ENCODE peak calls at places on chromosomes 16 and 17, in nine cellular contexts. B is astrocyte, J is neural progenitor cell, Y is aorta, C is upper lobe of right lung, H is tibial nerve, N is uterus, V is stomach, U is HepG2. M is an unnamed sample. For H3K4me1, the result is how much of the 10 kb centered on the place peaks cover.

GRCh38 chr16:24471616-24472015 is 67.8 kb upstream of the RBBP6 start:
- DNase-seq in C (no peak), H (no peak), Y (no peak), V (no peak), B (no peak), U (no peak), N (no peak), J (peak), M (peak)

GRCh38 chr16:54688339-54688738 is 242.3 kb upstream of the IRX5 start:
- DNase-seq in H (no peak), U (no peak), J (no peak), C (no peak), N (no peak), Y (no peak), B (no peak), V (no peak), M (no peak)

GRCh38 chr17:73343739-73344454 is 32.1 kb upstream of the CDC42EP4 start:
- DNase-seq in B (no peak), J (no peak), N (no peak), H (no peak), V (no peak), C (no peak), Y (no peak), U (no peak), M (no peak)

GRCh38 chr17:47703191-47703591 is 9.2 kb downstream of the TBKBP1 start:
- DNase-seq in B (no peak), Y (peak), N (no peak), H (no peak), V (no peak), U (no peak), C (peak), J (no peak), M (no peak)

GRCh38 chr17:59145571-59146096 is 9.4 kb downstream of the SKA2 start:
- DNase-seq in U (peak), H (no peak), Y (no peak), C (no peak), J (no peak), N (no peak), B (no peak), V (no peak), M (no peak)

GRCh38 chr17:60524463-60525346 is 1.3 kb downstream of the APPBP2 start:
- DNase-seq in N (no peak), B (peak), V (no peak), U (no peak), C (no peak), H (no peak), J (no peak), Y (no peak), M (peak)

GRCh38 chr17:8175795-8176196 is 384 bp downstream of the TMEM107 start:
- DNase-seq in V (no peak), C (no peak), N (no peak), U (no peak), Y (peak), J (no peak), H (no peak), B (no peak), M (no peak)

GRCh38 chr16:58732545-58733247 is 1.4 kb downstream of the GOT2 start:
- DNase-seq in U (no peak), N (no peak), Y (no peak), C (no peak), B (peak), V (no peak), J (no peak), H (no peak), M (no peak)

GRCh38 chr17:80760501-80760900 is 215.9 kb downstream of the RPTOR start:
- DNase-seq in B (no peak), J (no peak), U (no peak), C (no peak), H (no peak), Y (no peak), V (peak), N (no peak), M (no peak)

GRCh38 chr17:68035131-68035522 is 408 bp upstream of the KPNA2 start:
- DNase-seq in V (peak), H (peak), J (peak), B (no peak), U (no peak), Y (peak), C (peak), N (peak), M (peak)

GRCh38 chr17:79801156-79802038 is 4.5 kb upstream of the CBX8 start:
- DNase-seq in J (peak), N (no peak), B (no peak), U (no peak), V (peak), C (peak), H (no peak), Y (no peak), M (no peak)

GRCh38 chr16:68760671-68761275 is 23.7 kb downstream of the CDH1 start:
- DNase-seq in Y (no peak), V (no peak), H (no peak), J (no peak), B (peak), U (peak), N (no peak), C (no peak), M (no peak)

GRCh38 chr16:89253548-89254287 is 36.2 kb downstream of the ZNF778 start:
- DNase-seq in N (no peak), B (no peak), U (no peak), C (no peak), H (no peak), J (no peak), V (no peak), Y (peak), M (no peak)

GRCh38 chr16:53495325-53495724 is 7.7 kb downstream of the AKTIP start:
- DNase-seq in C (no peak), H (no peak), V (no peak), J (no peak), Y (no peak), B (no peak), N (no peak), U (no peak), M (no peak)

GRCh38 chr16:54066451-54067056 is 220.0 kb downstream of the IRX3 start:
- DNase-seq in Y (no peak), H (no peak), J (no peak), C (no peak), B (no peak), U (peak), V (no peak), N (no peak), M (no peak)

GRCh38 chr16:68287276-68288251 is 23.2 kb downstream of the SLC7A6OS start:
- DNase-seq in Y (peak), U (no peak), B (peak), J (no peak), C (no peak), H (peak), V (no peak), N (peak), M (no peak)

GRCh38 chr16:23182675-23183485 is at the start of gene SCNN1G:
- DNase-seq in C (peak), V (peak), J (peak), H (no peak), N (peak), Y (no peak), U (no peak), B (no peak), M (peak)

GRCh38 chr16:20301840-20302239 is 25.5 kb downstream of the GP2 start:
- DNase-seq in H (no peak), V (no peak), Y (no peak), C (no peak), J (no peak), U (no peak), B (no peak), N (no peak), M (no peak)

GRCh38 chr17:67639555-67639954 is 78.2 kb upstream of the NOL11 start:
- DNase-seq in B (no peak), V (no peak), Y (no peak), J (no peak), C (no peak), U (peak), N (no peak), H (no peak), M (no peak)

GRCh38 chr16:67185003-67185865 is 1.5 kb upstream of the MATCAP1 start:
- DNase-seq in B (peak), H (peak), V (peak), Y (peak), U (peak), C (peak), N (peak), J (peak), M (peak)

GRCh38 chr16:81586976-81587625 is 142.5 kb downstream of the CMIP start:
- DNase-seq in V (no peak), C (no peak), Y (no peak), N (no peak), H (no peak), J (no peak), B (no peak), U (no peak), M (no peak)

GRCh38 chr16:23362460-23363317 is 60.6 kb downstream of the SCNN1B start:
- DNase-seq in B (no peak), H (peak), V (peak), U (no peak), C (peak), N (peak), Y (no peak), J (no peak), M (no peak)

GRCh38 chr16:19109288-19109664 is 4.5 kb upstream of the ITPRIPL2 start:
- DNase-seq in U (no peak), V (no peak), N (no peak), B (no peak), J (no peak), H (no peak), Y (no peak), C (no peak), M (no peak)

GRCh38 chr16:22663389-22664064 is 150.4 kb upstream of the HS3ST2 start:
- DNase-seq in N (no peak), U (no peak), H (no peak), J (no peak), V (no peak), Y (no peak), B (no peak), C (no peak), M (no peak)

GRCh38 chr16:67241008-67241900 is 6.0 kb downstream of the FHOD1 start:
- DNase-seq in J (no peak), V (peak), Y (peak), C (peak), N (no peak), U (peak), H (no peak), B (peak), M (peak)

GRCh38 chr17:36849871-36850348 is 87.4 kb upstream of the LHX1 start:
- DNase-seq in H (no peak), C (no peak), J (peak), V (no peak), U (no peak), Y (no peak), B (peak), N (no peak), M (peak)

GRCh38 chr17:2101448-2102257 is 46.8 kb downstream of the HIC1 start:
- DNase-seq in C (peak), J (no peak), V (peak), U (no peak), B (peak), Y (peak), H (no peak), N (peak), M (no peak)

GRCh38 chr17:57672205-57672632 is 72.9 kb downstream of the CCDC182 start:
- DNase-seq in N (no peak), J (no peak), V (no peak), B (peak), Y (no peak), H (no peak), C (no peak), U (no peak), M (no peak)

GRCh38 chr16:23469814-23470213 is 16.8 kb upstream of the COG7 start:
- DNase-seq in J (no peak), V (no peak), Y (no peak), B (peak), C (no peak), N (no peak), H (no peak), U (no peak), M (no peak)

GRCh38 chr17:80119271-80119791 is 17.9 kb downstream of the GAA start:
- DNase-seq in N (no peak), B (no peak), V (no peak), J (no peak), Y (no peak), C (no peak), U (no peak), H (no peak), M (no peak)

GRCh38 chr16:49598386-49599170 is 225.0 kb downstream of the C16orf78 start:
- DNase-seq in U (no peak), Y (no peak), C (peak), H (no peak), B (no peak), J (no peak), N (peak), V (peak), M (no peak)

GRCh38 chr17:28313841-28314240 is 5.2 kb upstream of the TMEM97 start:
- DNase-seq in U (no peak), V (no peak), C (no peak), H (no peak), B (no peak), N (no peak), J (no peak), Y (no peak), M (no peak)

GRCh38 chr17:32152130-32152529 is 9.8 kb downstream of the RHOT1 start:
- DNase-seq in B (no peak), V (peak), J (no peak), H (no peak), U (peak), C (no peak), N (no peak), Y (no peak), M (no peak)

GRCh38 chr17:50352072-50352692 is 6.3 kb downstream of the XYLT2 start:
- DNase-seq in J (no peak), U (no peak), B (no peak), H (no peak), Y (no peak), N (no peak), V (peak), C (peak), M (no peak)

GRCh38 chr17:57948555-57949420 is 6.4 kb downstream of the CUEDC1 start:
- DNase-seq in B (peak), V (no peak), Y (no peak), H (no peak), J (no peak), N (no peak), U (no peak), C (no peak), M (peak)

GRCh38 chr17:8287651-8288335 is 677 bp upstream of the RANGRF start:
- DNase-seq in U (no peak), J (no peak), H (no peak), C (no peak), Y (no peak), V (peak), N (no peak), B (no peak), M (no peak)

GRCh38 chr16:2471653-2472487 is 773 bp downstream of the NTN3 start:
- DNase-seq in Y (no peak), B (no peak), J (peak), N (no peak), U (no peak), V (no peak), H (no peak), C (no peak), M (no peak)

GRCh38 chr16:2857451-2858244 is at the start of gene PRSS22:
- DNase-seq in Y (no peak), H (no peak), U (no peak), V (peak), C (peak), J (peak), N (no peak), B (no peak), M (peak)

GRCh38 chr17:77438241-77439204 is 297.8 kb downstream of the SEC14L1 start:
- DNase-seq in U (no peak), V (no peak), J (no peak), C (no peak), N (no peak), B (no peak), H (no peak), Y (no peak), M (no peak)

GRCh38 chr17:77439382-77440013 is 298.7 kb downstream of the SEC14L1 start:
- DNase-seq in J (no peak), V (no peak), U (no peak), Y (no peak), N (no peak), H (no peak), C (no peak), B (no peak), M (peak)

GRCh38 chr17:77441130-77441920 is 300.6 kb downstream of the SEC14L1 start:
- DNase-seq in Y (no peak), U (no peak), J (no peak), C (no peak), H (no peak), N (no peak), B (no peak), V (no peak), M (no peak)

GRCh38 chr17:77442976-77443742 is 302.4 kb downstream of the SEC14L1 start:
- DNase-seq in C (no peak), N (no peak), U (no peak), V (no peak), Y (no peak), B (no peak), H (no peak), J (no peak), M (no peak)

DNA sequence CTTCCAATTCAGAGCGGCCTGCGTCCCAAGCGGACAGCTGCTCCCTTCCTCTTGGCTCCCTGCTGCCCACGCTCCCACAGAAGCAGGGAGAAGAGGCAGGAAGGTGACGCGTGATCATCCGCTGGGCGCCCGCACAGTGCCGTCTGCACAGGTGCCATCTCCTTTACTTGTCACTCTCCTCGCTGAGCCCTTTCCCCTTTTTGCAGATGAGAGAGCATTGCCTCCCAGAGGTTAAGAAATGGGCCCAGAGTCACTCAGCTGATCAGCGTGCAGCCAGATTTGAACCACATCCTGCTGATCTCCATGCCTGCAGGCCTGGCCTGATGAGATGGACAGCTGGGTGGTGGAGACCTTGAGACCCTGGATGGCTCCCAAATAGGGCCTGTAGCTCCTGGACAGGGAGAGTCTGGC is 299.8 kb downstream of the SEC14L1 start:
- DNase-seq in U (no peak), C (no peak), H (no peak), V (no peak), N (no peak), J (no peak), B (no peak), Y (no peak), M (no peak)
- H3K4me1 ChIP-seq in U (under half), C (half or more), H (half or more), V (half or more), N (half or more), J (under half), B (under half), Y (under half), M (half or more)

GRCh38 chr17:17816831-17817551 is 19.8 kb downstream of the SREBF1 start:
- DNase-seq in J (no peak), B (no peak), C (no peak), U (no peak), Y (no peak), H (no peak), N (no peak), V (no peak), M (no peak)
- H3K4me1 ChIP-seq in J (under half), B (under half), C (under half), U (half or more), Y (under half), H (under half), N (under half), V (half or more), M (half or more)

GRCh38 chr17:41779954-41780353 is 6.6 kb downstream of the JUP start:
- DNase-seq in V (no peak), Y (no peak), C (no peak), U (no peak), N (no peak), H (no peak), B (no peak), J (no peak), M (no peak)
- H3K4me1 ChIP-seq in V (half or more), Y (under half), C (half or more), U (under half), N (under half), H (under half), B (under half), J (half or more), M (under half)

GRCh38 chr17:82870091-82870491 is 30.3 kb upstream of the ZNF750 start:
- DNase-seq in B (no peak), Y (no peak), H (no peak), J (no peak), V (no peak), U (no peak), N (no peak), C (no peak), M (no peak)
- H3K4me1 ChIP-seq in B (under half), Y (under half), H (under half), J (under half), V (under half), U (under half), N (under half), C (under half), M (under half)

GRCh38 chr17:69047368-69048263 is 13.1 kb downstream of the ABCA9 start:
- DNase-seq in Y (peak), C (no peak), U (peak), J (no peak), N (peak), B (peak), H (peak), V (peak), M (no peak)
- H3K4me1 ChIP-seq in Y (under half), C (under half), U (half or more), J (under half), N (under half), B (under half), H (under half), V (under half), M (under half)

GRCh38 chr16:1154887-1155331 is 2.0 kb downstream of the CACNA1H start:
- DNase-seq in V (no peak), C (no peak), U (peak), Y (no peak), N (no peak), H (no peak), B (no peak), J (no peak), M (no peak)
- H3K4me1 ChIP-seq in V (half or more), C (under half), U (half or more), Y (under half), N (under half), H (under half), B (under half), J (under half), M (half or more)

GRCh38 chr16:84050316-84050715 is 7.7 kb upstream of the SLC38A8 start:
- DNase-seq in V (no peak), U (no peak), J (no peak), Y (no peak), N (no peak), H (no peak), B (no peak), C (peak), M (no peak)

GRCh38 chr16:84047626-84048025 is 5.0 kb upstream of the SLC38A8 start:
- DNase-seq in N (no peak), B (no peak), J (no peak), C (peak), Y (peak), H (no peak), U (no peak), V (no peak), M (no peak)

GRCh38 chr16:84048306-84048705 is 5.7 kb upstream of the SLC38A8 start:
- DNase-seq in V (peak), B (no peak), J (peak), H (no peak), C (peak), Y (peak), N (no peak), U (peak), M (no peak)

GRCh38 chr16:84049403-84050060 is 6.9 kb upstream of the SLC38A8 start:
- DNase-seq in C (peak), J (no peak), V (no peak), H (no peak), Y (no peak), B (no peak), N (no peak), U (no peak), M (no peak)

GRCh38 chr16:84048871-84049270 is 6.3 kb upstream of the SLC38A8 start:
- DNase-seq in Y (peak), U (no peak), V (no peak), N (no peak), J (no peak), H (no peak), C (peak), B (no peak), M (no peak)
- H3K4me1 ChIP-seq in Y (under half), U (under half), V (under half), N (under half), J (under half), H (under half), C (under half), B (under half), M (under half)

DNA sequence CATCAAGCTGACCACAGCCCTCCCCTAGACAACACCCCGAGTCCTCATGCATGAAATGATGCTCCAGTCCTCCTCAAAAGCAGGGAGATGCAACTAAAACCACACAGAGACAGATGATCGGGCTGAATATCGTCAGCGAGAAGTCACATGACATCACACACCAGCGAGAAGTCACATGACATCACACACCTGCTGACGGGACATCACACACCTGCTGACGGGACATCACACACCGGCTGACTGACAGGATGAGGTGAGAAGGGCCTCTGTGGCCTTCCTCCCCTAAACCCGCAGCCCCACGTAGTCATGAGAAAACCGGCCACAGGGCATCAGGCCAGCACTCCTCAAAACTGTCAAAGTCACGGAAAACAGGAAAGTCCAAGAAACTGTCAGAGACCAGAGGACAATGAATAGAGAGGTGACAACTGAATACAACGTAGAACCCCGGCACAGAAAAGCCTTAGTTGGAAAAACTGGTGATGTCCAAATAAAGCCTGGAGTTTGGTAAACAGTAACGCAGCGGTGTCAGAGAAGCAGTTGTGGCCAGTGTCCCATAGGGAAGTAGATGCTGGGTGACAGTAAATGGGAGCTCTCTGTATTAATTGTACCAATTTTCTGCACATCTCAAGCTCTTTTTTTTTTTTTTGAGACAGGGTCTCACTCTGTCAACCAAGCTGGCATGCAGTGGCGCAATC is 14.3 kb downstream of the LITAF start:
- DNase-seq in V (no peak), C (peak), J (no peak), Y (no peak), H (no peak), B (no peak), U (no peak), N (no peak), M (no peak)
- H3K4me1 ChIP-seq in V (half or more), C (under half), J (under half), Y (under half), H (under half), B (under half), U (half or more), N (under half), M (under half)

M was measured in A673.